ENCODE peak calls at places on chromosomes 5 and 9, in five cellular contexts. H is HCEC 1CT; I is central memory CD8-positive, alpha-beta T cell; P is posterior cingulate gyrus; S is fibroblast of the aortic adventitia. M is an unnamed sample.

GRCh38 chr9:93088656-93089015 is 7.4 kb upstream of the CARD19 start:
- DNase-seq in H (no peak), I (no peak), P (no peak), S (no peak), M (no peak)

GRCh38 chr5:158384535-158385421 is 525.8 kb upstream of the CLINT1 start:
- DNase-seq in H (peak; percentile 97), I (no peak), P (no peak), S (peak; percentile 97), M (no peak)

GRCh38 chr5:1206521-1207412 is 5.4 kb downstream of the SLC6A19 start:
- DNase-seq in H (no peak), I (no peak), P (no peak), S (no peak), M (no peak)

GRCh38 chr9:129333613-129333960 is 155.5 kb upstream of the IER5L start:
- DNase-seq in H (no peak), I (no peak), P (no peak), S (no peak), M (no peak)

GRCh38 chr5:54007822-54008777 is 302.3 kb downstream of the ARL15 start:
- DNase-seq in H (peak; percentile 47), I (no peak), P (no peak), S (peak; percentile 44), M (no peak)

GRCh38 chr5:74679968-74680367 is 5.1 kb upstream of the HEXB start:
- DNase-seq in H (peak; percentile 59), I (no peak), P (no peak), S (peak; percentile 51), M (no peak)

GRCh38 chr9:35907732-35908483 is 1.4 kb upstream of the SPAAR start:
- DNase-seq in H (peak; percentile 94), I (no peak), P (no peak), S (peak; percentile 91), M (peak; percentile 75)

GRCh38 chr9:36101916-36102741 is 34.4 kb upstream of the GLIPR2 start:
- DNase-seq in H (peak; percentile 98), I (no peak), P (no peak), S (peak; percentile 100), M (no peak)

GRCh38 chr5:159880676-159881075 is 35.6 kb upstream of the ADRA1B start:
- DNase-seq in H (no peak), I (no peak), P (no peak), S (no peak), M (no peak)

GRCh38 chr9:13847270-13847669 is 466.7 kb downstream of the NFIB start:
- DNase-seq in H (no peak), I (no peak), P (no peak), S (peak; percentile 82), M (no peak)

GRCh38 chr5:83846601-83847000 is 125.9 kb upstream of the HAPLN1 start:
- DNase-seq in H (no peak), I (no peak), P (no peak), S (no peak), M (no peak)

GRCh38 chr9:11192993-11193392 is 580.2 kb upstream of the PTPRD start:
- DNase-seq in H (no peak), I (no peak), P (no peak), S (no peak), M (no peak)

GRCh38 chr9:68869020-68869419 is 144.9 kb downstream of the PRKACG start:
- DNase-seq in H (no peak), I (no peak), P (no peak), S (no peak), M (no peak)

GRCh38 chr9:122334916-122335315 is 35.9 kb upstream of the PTGS1 start:
- DNase-seq in H (peak; percentile 30), I (no peak), P (no peak), S (peak; percentile 45), M (no peak)

GRCh38 chr5:14208071-14209021 is 65.2 kb downstream of the TRIO start:
- DNase-seq in H (peak; percentile 95), I (no peak), P (no peak), S (peak; percentile 88), M (no peak)

GRCh38 chr9:109232449-109232848 is 65.4 kb upstream of the FRRS1L start:
- DNase-seq in H (peak; percentile 82), I (no peak), P (no peak), S (peak; percentile 48), M (no peak)

GRCh38 chr5:15938186-15938585 is 241.4 kb downstream of the MARCHF11 start:
- DNase-seq in H (peak; percentile 33), I (no peak), P (no peak), S (no peak), M (no peak)

GRCh38 chr5:141121563-141121962 is at the start of gene PCDHB4:
- DNase-seq in H (no peak), I (no peak), P (no peak), S (no peak), M (peak; percentile 26)

GRCh38 chr5:161167001-161167765 is 315.2 kb upstream of the ATP10B start:
- DNase-seq in H (no peak), I (no peak), P (no peak), S (no peak), M (no peak)

GRCh38 chr5:60368100-60368499 is 331.9 kb downstream of the DEPDC1B start:
- DNase-seq in H (no peak), I (no peak), P (no peak), S (no peak), M (no peak)

GRCh38 chr9:38358390-38359296 is 33.9 kb upstream of the ALDH1B1 start:
- DNase-seq in H (no peak), I (no peak), P (no peak), S (no peak), M (no peak)

GRCh38 chr9:106019017-106019692 is 324.8 kb downstream of the TMEM38B start:
- DNase-seq in H (no peak), I (no peak), P (no peak), S (no peak), M (no peak)

GRCh38 chr9:117403403-117403811 is 11.4 kb downstream of the ASTN2 start:
- DNase-seq in H (no peak), I (no peak), P (peak; percentile 55), S (no peak), M (no peak)

GRCh38 chr5:36273809-36274526 is 27.7 kb downstream of the RANBP3L start:
- DNase-seq in H (no peak), I (no peak), P (no peak), S (no peak), M (no peak)

GRCh38 chr5:80070338-80071056 is 35.3 kb downstream of the THBS4 start:
- DNase-seq in H (peak; percentile 4), I (no peak), P (no peak), S (no peak), M (no peak)

GRCh38 chr5:66851306-66851705 is 255.1 kb downstream of the MAST4 start:
- DNase-seq in H (peak; percentile 27), I (no peak), P (no peak), S (no peak), M (no peak)

GRCh38 chr9:129440394-129441186 is 180.3 kb downstream of the C9orf50 start:
- DNase-seq in H (no peak), I (no peak), P (no peak), S (no peak), M (no peak)

GRCh38 chr9:36899406-36899805 is 134.7 kb downstream of the PAX5 start:
- DNase-seq in H (no peak), I (no peak), P (no peak), S (no peak), M (no peak)

GRCh38 chr5:114206640-114207039 is 155.2 kb upstream of the KCNN2 start:
- DNase-seq in H (no peak), I (no peak), P (no peak), S (no peak), M (no peak)

GRCh38 chr5:165783024-165783423 is 2277.6 kb downstream of the MAT2B start:
- DNase-seq in H (no peak), I (no peak), P (no peak), S (no peak), M (no peak)

GRCh38 chr9:129174724-129175514 is 3.1 kb downstream of the IER5L start:
- DNase-seq in H (peak; percentile 89), I (no peak), P (peak; percentile 49), S (peak; percentile 94), M (peak; percentile 66)

GRCh38 chr5:154034944-154035343 is 3.8 kb downstream of the FAM114A2 start:
- DNase-seq in H (no peak), I (no peak), P (no peak), S (no peak), M (no peak)

GRCh38 chr5:159504106-159504856 is 174.0 kb upstream of the IL12B start:
- DNase-seq in H (peak; percentile 41), I (no peak), P (no peak), S (peak; percentile 44), M (no peak)

GRCh38 chr9:37283730-37284235 is 138.7 kb upstream of the GRHPR start:
- DNase-seq in H (peak; percentile 66), I (no peak), P (no peak), S (peak; percentile 77), M (no peak)